ENCODE peak calls at places on chromosomes 11 and 22, in seven cellular contexts. One of them, this sample, is unnamed.

GRCh38 chr11:4947505-4947904 is at the start of gene OR51A4:
- DNase-seq in Calu3: no peak
- DNase-seq in A549: no peak
- DNase-seq in bronchial epithelial cell: no peak
- DNase-seq in nephron progenitor cell: no peak
- DNase-seq in HL-60: no peak
- DNase-seq in tibial artery: no peak
- DNase-seq in this sample: no peak

GRCh38 chr11:19355601-19356000 is 114.9 kb upstream of the E2F8 start:
- DNase-seq in bronchial epithelial cell: no peak
- DNase-seq in nephron progenitor cell: no peak
- DNase-seq in A549: no peak
- DNase-seq in HL-60: no peak
- DNase-seq in Calu3: no peak
- DNase-seq in tibial artery: no peak
- DNase-seq in this sample: no peak

GRCh38 chr22:21753374-21754111 is 17.9 kb upstream of the YPEL1 start:
- DNase-seq in tibial artery: no peak
- DNase-seq in Calu3: no peak
- DNase-seq in A549: no peak
- DNase-seq in nephron progenitor cell: no peak
- DNase-seq in HL-60: no peak
- DNase-seq in bronchial epithelial cell: no peak
- DNase-seq in this sample: no peak

GRCh38 chr11:2380807-2381350 is 3.8 kb downstream of the CD81 start:
- DNase-seq in Calu3: no peak
- DNase-seq in A549: no peak
- DNase-seq in HL-60: no peak
- DNase-seq in tibial artery: peak
- DNase-seq in nephron progenitor cell: no peak
- DNase-seq in bronchial epithelial cell: no peak
- DNase-seq in this sample: peak

GRCh38 chr22:27747396-27748256 is 53.9 kb downstream of the MN1 start:
- DNase-seq in tibial artery: peak
- DNase-seq in nephron progenitor cell: no peak
- DNase-seq in Calu3: no peak
- DNase-seq in A549: no peak
- DNase-seq in HL-60: no peak
- DNase-seq in bronchial epithelial cell: peak
- DNase-seq in this sample: no peak

GRCh38 chr11:65797711-65798110 is 10.8 kb downstream of the OVOL1 start:
- DNase-seq in bronchial epithelial cell: no peak
- DNase-seq in tibial artery: no peak
- DNase-seq in Calu3: no peak
- DNase-seq in A549: no peak
- DNase-seq in nephron progenitor cell: no peak
- DNase-seq in HL-60: no peak
- DNase-seq in this sample: no peak

GRCh38 chr11:73664894-73665293 is 18.5 kb downstream of the PLEKHB1 start:
- DNase-seq in bronchial epithelial cell: no peak
- DNase-seq in Calu3: no peak
- DNase-seq in HL-60: no peak
- DNase-seq in nephron progenitor cell: no peak
- DNase-seq in A549: no peak
- DNase-seq in tibial artery: no peak
- DNase-seq in this sample: no peak

GRCh38 chr11:69446108-69446507 is 35.4 kb upstream of the LINC01488 start:
- DNase-seq in HL-60: peak
- DNase-seq in tibial artery: peak
- DNase-seq in A549: no peak
- DNase-seq in nephron progenitor cell: no peak
- DNase-seq in bronchial epithelial cell: no peak
- DNase-seq in Calu3: no peak
- DNase-seq in this sample: no peak

GRCh38 chr11:127693686-127694085 is 693.1 kb upstream of the KIRREL3 start:
- DNase-seq in A549: no peak
- DNase-seq in bronchial epithelial cell: peak
- DNase-seq in Calu3: no peak
- DNase-seq in nephron progenitor cell: no peak
- DNase-seq in HL-60: no peak
- DNase-seq in tibial artery: no peak
- DNase-seq in this sample: no peak

GRCh38 chr11:96311120-96311568 is 31.9 kb downstream of the MAML2 start:
- DNase-seq in tibial artery: no peak
- DNase-seq in HL-60: no peak
- DNase-seq in Calu3: no peak
- DNase-seq in bronchial epithelial cell: peak
- DNase-seq in nephron progenitor cell: no peak
- DNase-seq in A549: no peak
- DNase-seq in this sample: no peak

GRCh38 chr11:12786450-12786849 is 112.2 kb downstream of the TEAD1 start:
- DNase-seq in HL-60: no peak
- DNase-seq in bronchial epithelial cell: no peak
- DNase-seq in nephron progenitor cell: no peak
- DNase-seq in Calu3: no peak
- DNase-seq in tibial artery: no peak
- DNase-seq in A549: no peak
- DNase-seq in this sample: no peak

GRCh38 chr11:24575392-24575791 is 78.5 kb downstream of the LUZP2 start:
- DNase-seq in bronchial epithelial cell: peak
- DNase-seq in tibial artery: no peak
- DNase-seq in Calu3: no peak
- DNase-seq in nephron progenitor cell: no peak
- DNase-seq in HL-60: no peak
- DNase-seq in A549: no peak
- DNase-seq in this sample: no peak

GRCh38 chr22:49334589-49334873 is 493.1 kb downstream of the BRD1 start:
- DNase-seq in HL-60: no peak
- DNase-seq in nephron progenitor cell: no peak
- DNase-seq in tibial artery: no peak
- DNase-seq in Calu3: no peak
- DNase-seq in A549: no peak
- DNase-seq in bronchial epithelial cell: no peak
- DNase-seq in this sample: no peak

GRCh38 chr11:68021167-68021787 is 9.2 kb upstream of the NDUFS8 start:
- DNase-seq in HL-60: no peak
- DNase-seq in tibial artery: no peak
- DNase-seq in bronchial epithelial cell: no peak
- DNase-seq in nephron progenitor cell: no peak
- DNase-seq in A549: no peak
- DNase-seq in Calu3: peak
- DNase-seq in this sample: no peak

GRCh38 chr11:75339685-75340409 is 11.6 kb downstream of the ARRB1 start:
- DNase-seq in tibial artery: no peak
- DNase-seq in HL-60: no peak
- DNase-seq in bronchial epithelial cell: no peak
- DNase-seq in Calu3: no peak
- DNase-seq in A549: no peak
- DNase-seq in nephron progenitor cell: no peak
- DNase-seq in this sample: no peak

GRCh38 chr11:81772161-81772560 is 961.5 kb downstream of the FAM181B start:
- DNase-seq in Calu3: no peak
- DNase-seq in HL-60: no peak
- DNase-seq in tibial artery: no peak
- DNase-seq in nephron progenitor cell: no peak
- DNase-seq in A549: no peak
- DNase-seq in bronchial epithelial cell: peak
- DNase-seq in this sample: no peak

GRCh38 chr22:45831394-45831793 is 145.6 kb downstream of the WNT7B start:
- DNase-seq in HL-60: no peak
- DNase-seq in nephron progenitor cell: no peak
- DNase-seq in bronchial epithelial cell: peak
- DNase-seq in Calu3: peak
- DNase-seq in A549: no peak
- DNase-seq in tibial artery: no peak
- DNase-seq in this sample: no peak

GRCh38 chr22:19845369-19845722 is 9.3 kb downstream of the GNB1L start:
- DNase-seq in HL-60: no peak
- DNase-seq in nephron progenitor cell: no peak
- DNase-seq in tibial artery: no peak
- DNase-seq in Calu3: no peak
- DNase-seq in bronchial epithelial cell: no peak
- DNase-seq in A549: no peak
- DNase-seq in this sample: no peak

GRCh38 chr11:8070417-8071101 is 10.5 kb upstream of the TUB start:
- DNase-seq in HL-60: no peak
- DNase-seq in A549: peak
- DNase-seq in nephron progenitor cell: no peak
- DNase-seq in Calu3: no peak
- DNase-seq in bronchial epithelial cell: peak
- DNase-seq in tibial artery: no peak
- DNase-seq in this sample: peak
- TF ChIP-seq CTCF in HL-60: no peak
- TF ChIP-seq CTCF in A549: peak
- TF ChIP-seq CTCF in nephron progenitor cell: peak
- TF ChIP-seq CTCF in Calu3: peak
- TF ChIP-seq CTCF in bronchial epithelial cell: no peak
- TF ChIP-seq CTCF in tibial artery: no peak
- TF ChIP-seq CTCF in this sample: no peak

GRCh38 chr11:45409587-45409986 is 123.4 kb upstream of the SYT13 start:
- DNase-seq in bronchial epithelial cell: no peak
- DNase-seq in nephron progenitor cell: no peak
- DNase-seq in Calu3: no peak
- DNase-seq in tibial artery: no peak
- DNase-seq in HL-60: no peak
- DNase-seq in A549: no peak
- DNase-seq in this sample: no peak

GRCh38 chr11:45402049-45402630 is 116.0 kb upstream of the SYT13 start:
- DNase-seq in bronchial epithelial cell: no peak
- DNase-seq in Calu3: no peak
- DNase-seq in A549: no peak
- DNase-seq in tibial artery: no peak
- DNase-seq in HL-60: no peak
- DNase-seq in nephron progenitor cell: no peak
- DNase-seq in this sample: no peak

GRCh38 chr11:45407226-45407625 is 121.1 kb upstream of the SYT13 start:
- DNase-seq in A549: no peak
- DNase-seq in bronchial epithelial cell: no peak
- DNase-seq in nephron progenitor cell: no peak
- DNase-seq in HL-60: no peak
- DNase-seq in tibial artery: no peak
- DNase-seq in Calu3: no peak
- DNase-seq in this sample: no peak

GRCh38 chr11:45410391-45411215 is 124.5 kb upstream of the SYT13 start:
- DNase-seq in A549: no peak
- DNase-seq in nephron progenitor cell: peak
- DNase-seq in HL-60: no peak
- DNase-seq in tibial artery: no peak
- DNase-seq in Calu3: no peak
- DNase-seq in bronchial epithelial cell: no peak
- DNase-seq in this sample: no peak

GRCh38 chr11:45405916-45406670 is 120.0 kb upstream of the SYT13 start:
- DNase-seq in bronchial epithelial cell: peak
- DNase-seq in Calu3: no peak
- DNase-seq in HL-60: no peak
- DNase-seq in tibial artery: no peak
- DNase-seq in A549: no peak
- DNase-seq in nephron progenitor cell: no peak
- DNase-seq in this sample: no peak
- TF ChIP-seq CTCF in bronchial epithelial cell: peak
- TF ChIP-seq CTCF in Calu3: peak
- TF ChIP-seq CTCF in HL-60: peak
- TF ChIP-seq CTCF in tibial artery: peak
- TF ChIP-seq CTCF in A549: peak
- TF ChIP-seq CTCF in nephron progenitor cell: peak
- TF ChIP-seq CTCF in this sample: no peak

DNA sequence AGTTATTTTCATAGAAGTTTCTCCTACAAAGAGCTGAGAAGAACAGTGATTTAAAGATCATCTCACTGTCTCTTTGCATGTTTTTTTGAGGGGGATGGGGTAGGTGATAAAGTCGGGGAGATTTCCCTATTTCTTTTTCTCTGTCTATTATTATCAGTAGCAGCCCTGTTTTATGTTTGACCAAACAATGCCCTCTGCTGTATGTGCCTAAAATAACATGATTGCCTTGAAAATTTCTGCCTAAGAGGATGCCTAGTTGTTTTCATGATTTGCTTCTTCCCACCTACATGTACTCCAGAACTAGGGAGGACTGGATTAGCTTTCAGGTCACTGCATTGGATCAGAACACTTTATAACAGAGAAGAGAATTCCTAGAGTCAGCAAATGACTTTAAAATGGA is 1330.2 kb downstream of the LRRC4C start:
- DNase-seq in HL-60: no peak
- DNase-seq in bronchial epithelial cell: no peak
- DNase-seq in tibial artery: no peak
- DNase-seq in nephron progenitor cell: peak
- DNase-seq in A549: no peak
- DNase-seq in Calu3: no peak
- DNase-seq in this sample: peak
- TF ChIP-seq CTCF in HL-60: no peak
- TF ChIP-seq CTCF in bronchial epithelial cell: no peak
- TF ChIP-seq CTCF in tibial artery: no peak
- TF ChIP-seq CTCF in nephron progenitor cell: peak
- TF ChIP-seq CTCF in A549: no peak
- TF ChIP-seq CTCF in Calu3: no peak
- TF ChIP-seq CTCF in this sample: peak

DNA sequence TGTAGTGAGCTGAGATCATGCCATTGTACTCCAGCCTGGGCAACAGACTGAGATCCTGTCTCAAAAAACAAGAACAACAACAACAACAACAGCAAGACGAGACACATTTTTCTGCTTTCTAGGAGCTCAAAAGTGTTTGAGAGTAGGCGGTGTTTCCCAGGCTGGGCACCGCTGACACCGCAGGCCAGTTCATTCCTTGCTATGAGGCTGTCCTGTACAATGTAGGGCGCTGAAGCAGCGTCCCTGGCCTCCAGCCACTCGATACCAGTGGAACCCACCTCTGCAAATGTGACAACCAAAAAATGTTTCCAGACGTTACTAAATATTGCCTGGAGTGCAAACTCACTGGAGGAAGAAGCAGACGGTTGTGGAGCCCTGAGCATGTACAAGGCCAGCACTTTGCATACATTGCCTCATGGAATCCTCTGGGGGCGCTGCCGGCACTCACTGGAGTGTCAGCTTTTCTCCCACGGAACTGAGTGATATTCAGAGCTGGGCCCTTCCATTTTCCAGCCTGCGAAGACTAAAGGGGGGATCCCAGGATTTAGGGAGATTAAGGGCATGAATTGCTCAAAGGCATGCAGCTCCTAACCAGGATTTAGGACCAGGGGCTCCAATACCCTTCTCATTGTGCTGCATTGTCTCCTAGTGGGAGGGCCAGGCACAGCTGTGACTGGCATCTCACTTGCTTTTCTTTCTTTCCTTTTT is 5.8 kb upstream of the MIEF1 start:
- DNase-seq in Calu3: peak
- DNase-seq in nephron progenitor cell: peak
- DNase-seq in tibial artery: peak
- DNase-seq in A549: peak
- DNase-seq in bronchial epithelial cell: peak
- DNase-seq in HL-60: peak
- DNase-seq in this sample: no peak
- TF ChIP-seq CTCF in Calu3: peak
- TF ChIP-seq CTCF in nephron progenitor cell: peak
- TF ChIP-seq CTCF in tibial artery: peak
- TF ChIP-seq CTCF in A549: peak
- TF ChIP-seq CTCF in bronchial epithelial cell: peak
- TF ChIP-seq CTCF in HL-60: peak
- TF ChIP-seq CTCF in this sample: peak

This sample was measured in GM20000.